ENCODE peak calls at places on chromosomes 16 and 17, in seven cellular contexts. N is HT1080, J is left colon, T is astrocyte of the spinal cord, R is foreskin keratinocyte, K is coronary artery, E is A549. U is an unnamed sample.
A peak's percentile ranks its signal among the peaks of the same experiment; 100 is the strongest.

GRCh38 chr16:56426585-56426984 is 1.2 kb upstream of the AMFR start:
- DNase-seq in N (no peak), J (no peak), T (no peak), R (no peak), K (no peak), E (no peak), U (no peak)

GRCh38 chr16:54430491-54431030 is 144.0 kb upstream of the IRX3 start:
- DNase-seq in N (peak; percentile 20), J (no peak), T (no peak), R (no peak), K (no peak), E (no peak), U (no peak)

GRCh38 chr17:2595200-2595599 is 1.7 kb downstream of the PAFAH1B1 start:
- DNase-seq in N (no peak), J (no peak), T (no peak), R (no peak), K (no peak), E (no peak), U (no peak)

GRCh38 chr17:66777689-66778225 is 57.2 kb upstream of the CACNG5 start:
- DNase-seq in N (no peak), J (no peak), T (peak; percentile 57), R (no peak), K (no peak), E (no peak), U (no peak)

GRCh38 chr17:29176500-29177351 is 3.5 kb downstream of the MYO18A start:
- DNase-seq in N (peak; percentile 23), J (peak; percentile 79), T (peak; percentile 24), R (no peak), K (no peak), E (peak; percentile 70), U (peak; percentile 80)

GRCh38 chr16:31696968-31697743 is 169.5 kb downstream of the AHSP start:
- DNase-seq in N (peak; percentile 17), J (no peak), T (peak; percentile 35), R (no peak), K (no peak), E (no peak), U (peak; percentile 25)

GRCh38 chr16:80300456-80300855 is 240.3 kb upstream of the DYNLRB2 start:
- DNase-seq in N (peak; percentile 78), J (no peak), T (no peak), R (peak; percentile 18), K (no peak), E (no peak), U (peak; percentile 21)

GRCh38 chr17:60154616-60155426 is 5.0 kb downstream of the CA4 start:
- DNase-seq in N (peak; percentile 49), J (no peak), T (peak; percentile 77), R (no peak), K (no peak), E (no peak), U (no peak)

GRCh38 chr17:72618018-72618509 is 474.4 kb downstream of the SLC39A11 start:
- DNase-seq in N (no peak), J (peak; percentile 97), T (no peak), R (no peak), K (no peak), E (no peak), U (no peak)

GRCh38 chr17:32152130-32152529 is 9.8 kb downstream of the RHOT1 start:
- DNase-seq in N (no peak), J (no peak), T (no peak), R (no peak), K (no peak), E (no peak), U (no peak)

GRCh38 chr16:21167360-21167759 is 8.9 kb downstream of the LDAF1 start:
- DNase-seq in N (peak; percentile 93), J (no peak), T (peak; percentile 96), R (peak; percentile 33), K (no peak), E (peak; percentile 39), U (peak; percentile 52)

GRCh38 chr16:82311528-82311927 is 141.5 kb upstream of the MPHOSPH6 start:
- DNase-seq in N (no peak), J (no peak), T (no peak), R (no peak), K (no peak), E (no peak), U (no peak)

GRCh38 chr17:68198931-68199836 is 48.7 kb upstream of the AMZ2 start:
- DNase-seq in N (no peak), J (no peak), T (peak; percentile 8), R (no peak), K (no peak), E (peak; percentile 41), U (no peak)

GRCh38 chr16:58128181-58128631 is 975 bp downstream of the CFAP20 start:
- DNase-seq in N (no peak), J (no peak), T (no peak), R (no peak), K (no peak), E (no peak), U (no peak)

GRCh38 chr16:13779676-13780075 is 140.3 kb upstream of the ERCC4 start:
- DNase-seq in N (peak; percentile 63), J (no peak), T (no peak), R (no peak), K (no peak), E (no peak), U (no peak)

GRCh38 chr17:21029032-21029431 is 13.8 kb downstream of the USP22 start:
- DNase-seq in N (no peak), J (no peak), T (peak; percentile 59), R (no peak), K (no peak), E (no peak), U (no peak)